ENCODE peak calls at places on chromosomes 1 and 21, in nine cellular contexts. Z is transverse colon; N is tibial artery; T is ascending aorta; D is pancreas; I is CD8-positive, alpha-beta memory T cell; V is IMR-90; S is lower lobe of right lung; Q is PC-3. P is an unnamed sample. For H3K27me3, H3K36me3 and H3K4me1, the result is how much of the 10 kb centered on the place peaks cover.

GRCh38 chr1:109091196-109092193 is 931 bp downstream of the TMEM167B start:
- DNase-seq in Z (peak), T (no peak), Q (no peak), D (no peak), V (peak), N (no peak), I (no peak), S (no peak), P (no peak)

GRCh38 chr1:44802306-44803061 is 2.3 kb downstream of the PLK3 start:
- DNase-seq in T (no peak), I (no peak), Z (no peak), D (peak), N (peak), V (no peak), Q (no peak), S (peak), P (no peak)

GRCh38 chr1:77889240-77889637 is 815 bp downstream of the NEXN start:
- DNase-seq in T (no peak), S (no peak), Q (peak), V (peak), D (no peak), I (no peak), N (no peak), Z (no peak), P (no peak)

GRCh38 chr1:37255111-37255795 is 219.1 kb upstream of the ZC3H12A start:
- DNase-seq in N (no peak), Z (no peak), I (no peak), S (no peak), V (no peak), D (peak), Q (peak), T (no peak), P (no peak)

GRCh38 chr1:15734296-15734695 is 1.8 kb upstream of the SLC25A34 start:
- DNase-seq in T (no peak), N (no peak), I (no peak), D (no peak), S (no peak), V (no peak), Q (no peak), Z (no peak), P (no peak)

GRCh38 chr1:54987830-54988705 is 7.6 kb downstream of the TMEM61 start:
- DNase-seq in Z (no peak), I (no peak), D (peak), S (no peak), T (no peak), Q (no peak), N (no peak), V (peak), P (no peak)

GRCh38 chr1:162385702-162386101 is 4.2 kb downstream of the C1orf226 start:
- DNase-seq in V (no peak), S (no peak), I (no peak), N (peak), D (no peak), Q (no peak), Z (no peak), T (no peak), P (no peak)

GRCh38 chr1:98661544-98662353 is at the start of gene SNX7:
- DNase-seq in N (peak), Z (peak), D (peak), T (peak), S (peak), V (peak), I (peak), Q (peak), P (peak)

GRCh38 chr1:53328490-53329182 is 766 bp upstream of the LRP8 start:
- DNase-seq in V (no peak), N (peak), T (no peak), I (peak), D (peak), S (peak), Z (peak), Q (no peak), P (no peak)

GRCh38 chr1:227318852-227319607 is 738 bp upstream of the CDC42BPA start:
- DNase-seq in S (no peak), N (peak), D (no peak), I (no peak), Z (peak), T (no peak), V (peak), Q (peak), P (peak)

GRCh38 chr1:93591833-93592635 is 89.6 kb downstream of the BCAR3 start:
- DNase-seq in T (no peak), N (no peak), I (peak), S (peak), Z (peak), V (no peak), Q (peak), D (peak), P (no peak)

GRCh38 chr1:91283421-91283726 is 121.3 kb downstream of the HFM1 start:
- DNase-seq in S (no peak), T (no peak), D (no peak), I (no peak), N (no peak), V (no peak), Q (no peak), Z (no peak), P (no peak)

GRCh38 chr1:77398115-77398514 is 116.3 kb downstream of the AK5 start:
- DNase-seq in D (no peak), N (no peak), I (no peak), S (no peak), Q (no peak), T (no peak), V (no peak), Z (no peak), P (no peak)

GRCh38 chr1:9181990-9182783 is 52.4 kb upstream of the H6PD start:
- DNase-seq in S (peak), N (no peak), T (no peak), D (peak), Z (peak), V (no peak), Q (peak), I (no peak), P (no peak)

GRCh38 chr1:237470712-237471310 is 419.9 kb downstream of the ZP4 start:
- DNase-seq in T (no peak), Q (peak), D (peak), S (no peak), N (no peak), Z (no peak), I (no peak), V (no peak), P (no peak)

GRCh38 chr1:229664133-229664689 is 38.2 kb downstream of the URB2 start:
- DNase-seq in N (no peak), T (no peak), I (peak), S (no peak), Z (peak), Q (no peak), D (peak), V (peak), P (no peak)

GRCh38 chr1:56758135-56758534 is 61.1 kb downstream of the FYB2 start:
- DNase-seq in Q (peak), V (no peak), T (no peak), D (no peak), Z (peak), N (no peak), I (no peak), S (no peak), P (no peak)

GRCh38 chr1:154478639-154479038 is 23.4 kb upstream of the TDRD10 start:
- DNase-seq in N (no peak), Q (peak), Z (peak), S (no peak), D (no peak), T (no peak), I (no peak), V (peak), P (no peak)

GRCh38 chr1:67773462-67773861 is 59.8 kb downstream of the GNG12 start:
- DNase-seq in Z (no peak), D (no peak), S (no peak), T (no peak), I (no peak), N (no peak), Q (no peak), V (peak), P (no peak)

GRCh38 chr1:159181328-159182024 is 10.1 kb downstream of the CADM3 start:
- DNase-seq in N (no peak), D (no peak), Q (no peak), Z (no peak), S (no peak), I (no peak), T (no peak), V (no peak), P (no peak)

GRCh38 chr1:244919320-244920282 is 55.3 kb upstream of the HNRNPU start:
- DNase-seq in D (no peak), Q (no peak), N (no peak), I (no peak), Z (no peak), S (no peak), T (no peak), V (no peak), P (no peak)

GRCh38 chr1:27393641-27394281 is 1.3 kb downstream of the GPR3 start:
- DNase-seq in Z (no peak), V (no peak), S (no peak), T (no peak), Q (no peak), I (no peak), D (peak), N (no peak), P (no peak)

GRCh38 chr1:10835423-10836421 is 39.3 kb upstream of the CASZ1 start:
- DNase-seq in S (peak), N (no peak), T (no peak), V (peak), D (no peak), I (no peak), Q (peak), Z (peak), P (no peak)

GRCh38 chr21:27134513-27134912 is 167.6 kb upstream of the ADAMTS5 start:
- DNase-seq in I (no peak), V (peak), D (no peak), Q (no peak), N (no peak), S (no peak), Z (no peak), T (no peak), P (no peak)

GRCh38 chr1:15650433-15650832 is 33.2 kb downstream of the DDI2 start:
- DNase-seq in Z (no peak), D (no peak), Q (no peak), V (no peak), S (no peak), N (no peak), T (no peak), I (no peak), P (no peak)

GRCh38 chr1:201597551-201598230 is 58.8 kb downstream of the NAV1 start:
- DNase-seq in Z (peak), Q (peak), I (no peak), S (peak), T (no peak), D (peak), V (no peak), N (peak), P (no peak)

GRCh38 chr1:7549277-7549676 is 221.8 kb upstream of the VAMP3 start:
- DNase-seq in T (no peak), Z (no peak), Q (peak), V (peak), S (peak), N (no peak), I (no peak), D (no peak), P (no peak)

GRCh38 chr1:92992877-92993276 is 31.6 kb upstream of the DIPK1A start:
- DNase-seq in V (no peak), Z (no peak), I (no peak), Q (no peak), S (no peak), N (no peak), T (no peak), D (no peak), P (no peak)

GRCh38 chr1:209248649-209249279 is 334.8 kb upstream of the CAMK1G start:
- DNase-seq in Q (peak), N (no peak), D (no peak), V (peak), S (no peak), Z (peak), I (peak), T (no peak), P (peak)

GRCh38 chr1:91440845-91441244 is 36.2 kb upstream of the HFM1 start:
- DNase-seq in I (no peak), S (no peak), T (no peak), Z (no peak), N (no peak), V (no peak), Q (peak), D (no peak), P (no peak)

GRCh38 chr1:12078938-12079861 is 16.1 kb downstream of the TNFRSF8 start:
- DNase-seq in S (no peak), Z (no peak), T (no peak), N (no peak), V (peak), Q (peak), D (no peak), I (no peak), P (no peak)

GRCh38 chr1:101697057-101697456 is 299.7 kb downstream of the OLFM3 start:
- DNase-seq in Q (no peak), S (no peak), D (no peak), T (no peak), Z (no peak), N (no peak), I (no peak), V (no peak), P (no peak)

DNA sequence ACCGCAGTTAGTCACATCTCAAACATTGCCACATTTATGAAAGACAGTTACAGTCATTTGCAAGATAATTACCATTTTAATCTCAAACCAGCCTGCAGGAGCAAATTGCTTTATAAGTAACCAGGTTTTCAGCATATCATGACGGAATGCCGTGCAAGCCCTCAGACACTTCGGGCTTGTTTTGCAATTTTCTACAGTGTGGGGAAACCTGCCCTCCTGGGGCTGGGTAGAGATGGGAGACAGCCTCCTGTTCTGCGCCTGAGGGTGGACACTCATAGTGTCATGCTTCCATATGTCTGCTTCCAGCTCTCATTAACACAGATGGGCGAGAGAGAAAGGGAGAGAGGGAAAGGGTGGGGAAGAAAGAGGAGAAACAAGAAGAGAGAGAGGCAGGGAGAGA is 563.8 kb downstream of the NPHP4 start:
- DNase-seq in S (no peak), Z (no peak), Q (no peak), I (no peak), T (no peak), D (no peak), N (no peak), V (no peak), P (no peak)
- H3K27me3 ChIP-seq in S (half or more), Z (under half), Q (half or more), I (under half), T (under half), D (under half), N (half or more), V (under half), P (under half)

GRCh38 chr21:46346296-46347202 is 22.6 kb downstream of the PCNT start:
- DNase-seq in S (no peak), I (no peak), T (no peak), Q (no peak), N (no peak), D (peak), V (no peak), Z (no peak), P (no peak)
- H3K36me3 ChIP-seq in S (half or more), I (under half), T (half or more), Q (under half), N (half or more), D (under half), V (under half), Z (half or more), P (under half)

GRCh38 chr1:234978397-234979291 is 150.0 kb downstream of the TOMM20 start:
- DNase-seq in S (peak), I (peak), Z (peak), Q (peak), N (peak), D (no peak), T (no peak), V (peak), P (peak)

GRCh38 chr1:234977891-234978396 is 150.7 kb downstream of the TOMM20 start:
- DNase-seq in T (no peak), D (no peak), Z (no peak), S (no peak), I (no peak), N (no peak), V (no peak), Q (no peak), P (no peak)

GRCh38 chr1:234975122-234975940 is 153.3 kb downstream of the TOMM20 start:
- DNase-seq in S (no peak), T (no peak), D (no peak), Z (no peak), Q (peak), N (no peak), V (peak), I (no peak), P (no peak)

GRCh38 chr1:234976880-234977680 is 151.6 kb downstream of the TOMM20 start:
- DNase-seq in T (no peak), D (no peak), I (no peak), Q (no peak), V (no peak), S (no peak), N (no peak), Z (no peak), P (no peak)

GRCh38 chr1:234975941-234976871 is 152.4 kb downstream of the TOMM20 start:
- DNase-seq in V (no peak), N (no peak), D (no peak), I (no peak), Z (no peak), S (peak), Q (no peak), T (no peak), P (peak)
- H3K4me1 ChIP-seq in V (half or more), N (under half), D (under half), I (half or more), Z (half or more), S (half or more), Q (half or more), T (under half), P (half or more)

DNA sequence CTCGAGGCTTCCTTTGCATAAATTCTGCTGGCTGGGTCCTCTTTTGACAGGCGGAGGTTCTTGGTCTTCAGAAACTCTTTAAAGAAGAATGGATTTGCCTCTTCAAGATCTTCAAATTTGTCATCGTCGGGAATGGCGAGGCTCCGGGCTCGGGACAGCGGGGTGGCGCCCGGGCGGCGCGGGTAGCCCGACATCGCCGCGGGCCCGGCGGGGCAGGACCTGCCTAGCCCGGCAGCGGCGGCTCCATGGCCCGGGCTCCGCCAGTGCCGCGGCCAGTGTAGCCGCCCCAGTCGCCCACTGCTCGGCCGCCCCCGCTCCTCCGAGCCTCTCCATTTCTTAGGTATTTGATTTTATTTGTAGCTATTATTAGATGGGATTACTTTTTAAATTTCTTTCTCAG is 22.1 kb upstream of the TNN start:
- DNase-seq in I (no peak), T (no peak), N (no peak), D (no peak), V (no peak), S (no peak), Q (no peak), Z (no peak), P (no peak)
- H3K27me3 ChIP-seq in I (under half), T (under half), N (under half), D (under half), V (under half), S (under half), Q (under half), Z (under half), P (under half)

DNA sequence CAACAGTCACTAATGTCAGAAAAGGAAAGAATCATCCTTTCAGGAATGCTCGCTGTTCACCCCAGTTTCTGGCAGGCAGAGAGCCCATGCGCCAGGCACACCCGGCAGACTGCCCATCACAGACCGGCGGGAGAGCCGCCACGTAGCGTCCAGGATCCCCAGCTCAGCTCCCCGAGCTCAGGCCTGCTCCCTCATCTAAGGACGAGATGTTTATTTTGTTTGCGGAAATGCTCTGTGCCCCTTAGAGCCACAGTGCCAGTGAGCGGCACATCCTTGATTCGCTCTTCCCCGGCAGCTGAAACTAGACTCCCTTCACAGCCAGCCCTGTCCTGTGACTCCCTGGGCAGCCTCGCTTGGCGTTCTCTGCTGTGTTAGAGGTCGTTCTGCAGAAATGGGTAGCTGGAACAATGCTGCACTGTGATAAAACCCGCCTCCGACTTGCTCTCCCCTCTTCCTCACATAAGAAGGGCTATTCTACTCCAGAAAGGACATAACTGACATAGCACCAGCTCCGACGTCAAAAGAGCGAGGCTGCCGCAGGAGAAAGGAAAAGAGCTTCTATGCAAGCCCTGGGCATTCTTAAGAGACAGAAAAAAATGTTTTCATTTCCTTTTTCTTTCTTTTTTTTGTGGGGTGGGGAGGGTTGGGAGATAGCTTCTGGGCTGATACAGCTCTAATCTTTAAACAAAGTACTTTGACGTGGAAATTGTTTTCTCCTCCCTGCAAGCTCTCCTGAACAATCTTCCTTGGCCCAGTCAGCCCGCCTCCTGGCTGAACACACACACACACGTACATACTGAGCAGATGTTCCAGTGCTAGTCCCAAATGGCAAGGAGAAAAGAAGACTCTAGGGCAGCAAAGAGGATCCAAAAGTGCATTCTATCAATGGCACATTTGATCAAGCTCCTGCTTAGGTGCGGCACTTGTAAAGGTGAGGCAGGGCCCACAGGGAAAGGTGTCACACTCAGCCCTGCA is 37.2 kb downstream of the MRAP start:
- DNase-seq in Z (no peak), T (no peak), V (peak), Q (no peak), D (no peak), S (no peak), N (peak), I (no peak), P (no peak)
- H3K36me3 ChIP-seq in Z (under half), T (half or more), V (half or more), Q (half or more), D (under half), S (half or more), N (half or more), I (under half), P (half or more)

DNA sequence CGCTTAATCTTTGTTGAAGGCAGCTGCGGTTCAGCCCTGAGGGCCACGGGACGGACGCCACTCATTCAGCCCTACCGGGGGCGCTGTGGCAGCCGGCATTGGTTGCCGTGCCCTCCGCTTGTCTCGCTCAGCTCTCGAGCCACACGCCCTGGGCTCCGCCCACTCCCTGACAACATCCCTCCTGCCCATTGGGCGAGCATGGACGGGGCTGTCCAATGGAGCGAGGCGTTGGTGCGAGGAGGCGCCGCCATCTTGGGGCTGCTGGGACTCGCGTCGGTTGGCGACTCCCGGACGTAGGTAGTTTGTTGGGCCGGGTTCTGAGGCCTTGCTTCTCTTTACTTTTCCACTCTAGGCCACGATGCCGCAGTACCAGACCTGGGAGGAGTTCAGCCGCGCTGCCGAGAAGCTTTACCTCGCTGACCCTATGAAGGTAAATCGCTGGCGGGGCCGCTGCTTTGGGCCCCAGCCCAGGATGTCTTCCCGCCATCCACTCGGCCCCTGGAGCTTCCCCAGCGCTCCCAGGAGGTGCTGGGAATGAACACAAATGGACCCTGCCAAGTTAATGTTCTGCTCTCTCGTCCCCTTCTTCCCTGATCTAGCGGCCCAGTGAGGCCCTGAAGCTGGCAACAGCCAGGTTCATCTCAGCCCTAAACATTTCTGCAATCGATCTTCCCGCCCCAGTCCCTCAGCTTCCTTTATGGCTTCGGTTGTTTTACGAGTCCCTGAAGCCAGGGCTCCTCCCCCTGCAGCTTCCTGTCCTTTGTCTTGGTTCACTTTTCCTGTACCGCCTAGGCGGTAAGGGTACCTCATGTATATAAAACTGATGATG is at the start of gene SRP9:
- DNase-seq in Q (peak), I (peak), S (peak), V (peak), D (peak), N (peak), Z (peak), T (peak), P (peak)
- H3K4me1 ChIP-seq in Q (under half), I (half or more), S (half or more), V (under half), D (under half), N (under half), Z (half or more), T (under half), P (under half)

GRCh38 chr1:47591801-47592200 is 154.0 kb downstream of the FOXD2 start:
- DNase-seq in Z (no peak), D (no peak), V (no peak), Q (no peak), I (no peak), N (no peak), T (no peak), S (no peak), P (no peak)
- H3K27me3 ChIP-seq in Z (under half), D (under half), V (under half), Q (under half), I (under half), N (under half), T (under half), S (under half), P (under half)